ENCODE peak calls at places on chromosomes 2 and 18, in five cellular contexts. One of them, this sample, is unnamed.

GRCh38 chr2:164754157-164755093 is 87.2 kb downstream of the COBLL1 start:
- DNase-seq in CD8-positive, alpha-beta memory T cell: no peak
- DNase-seq in left ventricle myocardium inferior: no peak
- DNase-seq in CD4-positive, CD25-positive, alpha-beta regulatory T cell: no peak
- DNase-seq in mesendoderm: no peak
- DNase-seq in this sample: no peak

GRCh38 chr2:128732976-128733431 is 414.3 kb upstream of the HS6ST1 start:
- DNase-seq in CD8-positive, alpha-beta memory T cell: no peak
- DNase-seq in left ventricle myocardium inferior: no peak
- DNase-seq in CD4-positive, CD25-positive, alpha-beta regulatory T cell: no peak
- DNase-seq in mesendoderm: no peak
- DNase-seq in this sample: no peak

GRCh38 chr2:23497063-23497462 is 112.1 kb downstream of the KLHL29 start:
- DNase-seq in CD8-positive, alpha-beta memory T cell: no peak
- DNase-seq in left ventricle myocardium inferior: no peak
- DNase-seq in CD4-positive, CD25-positive, alpha-beta regulatory T cell: peak; percentile 82
- DNase-seq in mesendoderm: no peak
- DNase-seq in this sample: no peak

GRCh38 chr2:196263181-196263747 is 91.9 kb upstream of the STK17B start:
- DNase-seq in CD8-positive, alpha-beta memory T cell: peak; percentile 67
- DNase-seq in left ventricle myocardium inferior: no peak
- DNase-seq in CD4-positive, CD25-positive, alpha-beta regulatory T cell: peak; percentile 87
- DNase-seq in mesendoderm: no peak
- DNase-seq in this sample: peak; percentile 72

GRCh38 chr2:54107903-54108615 is 7.4 kb upstream of the ACYP2 start:
- DNase-seq in CD8-positive, alpha-beta memory T cell: no peak
- DNase-seq in left ventricle myocardium inferior: no peak
- DNase-seq in CD4-positive, CD25-positive, alpha-beta regulatory T cell: no peak
- DNase-seq in mesendoderm: no peak
- DNase-seq in this sample: no peak

GRCh38 chr2:54176577-54176976 is 61.2 kb downstream of the ACYP2 start:
- DNase-seq in CD8-positive, alpha-beta memory T cell: no peak
- DNase-seq in left ventricle myocardium inferior: peak; percentile 50
- DNase-seq in CD4-positive, CD25-positive, alpha-beta regulatory T cell: peak; percentile 4
- DNase-seq in mesendoderm: peak; percentile 76
- DNase-seq in this sample: no peak

GRCh38 chr2:38747819-38748218 is 3.3 kb downstream of the SRSF7 start:
- DNase-seq in CD8-positive, alpha-beta memory T cell: no peak
- DNase-seq in left ventricle myocardium inferior: no peak
- DNase-seq in CD4-positive, CD25-positive, alpha-beta regulatory T cell: no peak
- DNase-seq in mesendoderm: no peak
- DNase-seq in this sample: no peak

GRCh38 chr2:61759718-61760117 is 94.1 kb downstream of the FAM161A start:
- DNase-seq in CD8-positive, alpha-beta memory T cell: no peak
- DNase-seq in left ventricle myocardium inferior: no peak
- DNase-seq in CD4-positive, CD25-positive, alpha-beta regulatory T cell: no peak
- DNase-seq in mesendoderm: no peak
- DNase-seq in this sample: no peak

GRCh38 chr18:77140439-77141109 is 8.0 kb upstream of the MBP start:
- DNase-seq in CD8-positive, alpha-beta memory T cell: no peak
- DNase-seq in left ventricle myocardium inferior: peak; percentile 53
- DNase-seq in CD4-positive, CD25-positive, alpha-beta regulatory T cell: peak; percentile 88
- DNase-seq in mesendoderm: no peak
- DNase-seq in this sample: peak; percentile 60

GRCh38 chr2:636649-637405 is 40.4 kb downstream of the TMEM18 start:
- DNase-seq in CD8-positive, alpha-beta memory T cell: peak; percentile 47
- DNase-seq in left ventricle myocardium inferior: peak; percentile 67
- DNase-seq in CD4-positive, CD25-positive, alpha-beta regulatory T cell: peak; percentile 36
- DNase-seq in mesendoderm: peak; percentile 79
- DNase-seq in this sample: peak; percentile 54

GRCh38 chr2:88099798-88100488 is 27.9 kb downstream of the FABP1 start:
- DNase-seq in CD8-positive, alpha-beta memory T cell: no peak
- DNase-seq in left ventricle myocardium inferior: no peak
- DNase-seq in CD4-positive, CD25-positive, alpha-beta regulatory T cell: no peak
- DNase-seq in mesendoderm: peak; percentile 98
- DNase-seq in this sample: no peak

GRCh38 chr2:212337036-212337435 is 201.6 kb downstream of the ERBB4 start:
- DNase-seq in CD8-positive, alpha-beta memory T cell: no peak
- DNase-seq in left ventricle myocardium inferior: no peak
- DNase-seq in CD4-positive, CD25-positive, alpha-beta regulatory T cell: no peak
- DNase-seq in mesendoderm: no peak
- DNase-seq in this sample: no peak

GRCh38 chr2:65345626-65346025 is 86.8 kb downstream of the SPRED2 start:
- DNase-seq in CD8-positive, alpha-beta memory T cell: no peak
- DNase-seq in left ventricle myocardium inferior: no peak
- DNase-seq in CD4-positive, CD25-positive, alpha-beta regulatory T cell: no peak
- DNase-seq in mesendoderm: no peak
- DNase-seq in this sample: no peak

GRCh38 chr18:811192-812122 is 585 bp downstream of the YES1 start:
- DNase-seq in CD8-positive, alpha-beta memory T cell: no peak
- DNase-seq in left ventricle myocardium inferior: peak; percentile 42
- DNase-seq in CD4-positive, CD25-positive, alpha-beta regulatory T cell: peak; percentile 33
- DNase-seq in mesendoderm: peak; percentile 71
- DNase-seq in this sample: no peak

GRCh38 chr18:60892855-60893254 is 440.4 kb upstream of the CDH20 start:
- DNase-seq in CD8-positive, alpha-beta memory T cell: no peak
- DNase-seq in left ventricle myocardium inferior: no peak
- DNase-seq in CD4-positive, CD25-positive, alpha-beta regulatory T cell: no peak
- DNase-seq in mesendoderm: no peak
- DNase-seq in this sample: no peak

GRCh38 chr18:74063552-74063951 is 84.1 kb downstream of the FBXO15 start:
- DNase-seq in CD8-positive, alpha-beta memory T cell: no peak
- DNase-seq in left ventricle myocardium inferior: no peak
- DNase-seq in CD4-positive, CD25-positive, alpha-beta regulatory T cell: peak; percentile 72
- DNase-seq in mesendoderm: no peak
- DNase-seq in this sample: no peak

GRCh38 chr2:128305555-128306080 is 13.1 kb downstream of the HS6ST1 start:
- DNase-seq in CD8-positive, alpha-beta memory T cell: no peak
- DNase-seq in left ventricle myocardium inferior: peak; percentile 9
- DNase-seq in CD4-positive, CD25-positive, alpha-beta regulatory T cell: no peak
- DNase-seq in mesendoderm: no peak
- DNase-seq in this sample: no peak

GRCh38 chr2:204255469-204255868 is 289.8 kb upstream of the PARD3B start:
- DNase-seq in CD8-positive, alpha-beta memory T cell: no peak
- DNase-seq in left ventricle myocardium inferior: no peak
- DNase-seq in CD4-positive, CD25-positive, alpha-beta regulatory T cell: no peak
- DNase-seq in mesendoderm: no peak
- DNase-seq in this sample: no peak

GRCh38 chr2:189492451-189492850 is 51.2 kb downstream of the WDR75 start:
- DNase-seq in CD8-positive, alpha-beta memory T cell: no peak
- DNase-seq in left ventricle myocardium inferior: no peak
- DNase-seq in CD4-positive, CD25-positive, alpha-beta regulatory T cell: no peak
- DNase-seq in mesendoderm: no peak
- DNase-seq in this sample: no peak

GRCh38 chr2:69933254-69933828 is 18.4 kb downstream of the MXD1 start:
- DNase-seq in CD8-positive, alpha-beta memory T cell: no peak
- DNase-seq in left ventricle myocardium inferior: no peak
- DNase-seq in CD4-positive, CD25-positive, alpha-beta regulatory T cell: no peak
- DNase-seq in mesendoderm: no peak
- DNase-seq in this sample: no peak

DNA sequence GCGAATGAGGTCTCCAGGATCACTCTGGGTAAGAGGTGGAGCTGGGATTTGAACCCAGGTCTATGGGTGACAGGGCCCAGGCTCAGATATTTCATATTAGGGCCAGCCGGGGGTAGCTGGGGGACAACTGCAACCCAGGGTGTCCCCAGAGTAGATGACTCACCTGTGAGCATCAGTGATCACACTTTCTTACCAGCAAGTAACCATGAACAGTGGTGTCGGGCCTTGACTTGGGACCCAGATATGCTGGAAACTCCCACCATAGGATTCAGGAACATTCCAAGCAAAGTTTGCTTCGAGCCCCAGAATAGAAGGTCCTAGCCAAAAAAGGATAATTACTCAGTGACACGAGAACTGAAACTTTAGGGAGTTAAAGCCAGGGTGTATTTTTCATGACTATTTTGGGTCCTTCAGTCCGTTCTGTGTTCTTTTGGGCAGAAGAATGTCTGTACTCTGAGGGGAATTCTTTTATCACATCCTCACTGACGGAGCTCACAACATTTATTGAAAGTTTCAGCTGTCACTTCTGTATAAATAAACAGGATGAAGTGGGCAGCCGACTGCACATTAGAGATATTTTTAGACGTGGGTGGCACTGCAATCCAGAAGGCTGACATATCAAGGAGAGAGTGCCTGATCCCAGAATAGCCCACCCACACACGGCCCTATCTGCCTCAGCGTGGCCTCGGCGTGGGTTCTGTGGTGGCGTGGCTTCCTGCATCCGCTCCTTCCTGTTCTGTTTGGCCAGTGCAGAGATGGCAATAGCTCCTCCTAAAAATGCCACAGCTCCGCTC is 45.6 kb downstream of the RAMP1 start:
- DNase-seq in CD8-positive, alpha-beta memory T cell: no peak
- DNase-seq in left ventricle myocardium inferior: peak; percentile 67
- DNase-seq in CD4-positive, CD25-positive, alpha-beta regulatory T cell: peak; percentile 33
- DNase-seq in mesendoderm: no peak
- DNase-seq in this sample: no peak
- H3K27ac ChIP-seq in CD8-positive, alpha-beta memory T cell: no peak overlapping the region
- H3K27ac ChIP-seq in left ventricle myocardium inferior: peak overlapping the region; percentile 96
- H3K27ac ChIP-seq in CD4-positive, CD25-positive, alpha-beta regulatory T cell: no peak overlapping the region
- H3K27ac ChIP-seq in mesendoderm: no peak overlapping the region
- H3K27ac ChIP-seq in this sample: no peak overlapping the region

GRCh38 chr2:20488782-20489181 is 41.9 kb downstream of the RHOB start:
- DNase-seq in CD8-positive, alpha-beta memory T cell: no peak
- DNase-seq in left ventricle myocardium inferior: no peak
- DNase-seq in CD4-positive, CD25-positive, alpha-beta regulatory T cell: no peak
- DNase-seq in mesendoderm: no peak
- DNase-seq in this sample: no peak
- H3K4me1 ChIP-seq in CD8-positive, alpha-beta memory T cell: no peaks in the 10 kb centered on the region
- H3K4me1 ChIP-seq in left ventricle myocardium inferior: peaks cover 22% of the 10 kb centered on the region
- H3K4me1 ChIP-seq in CD4-positive, CD25-positive, alpha-beta regulatory T cell: no peaks in the 10 kb centered on the region
- H3K4me1 ChIP-seq in mesendoderm: peaks cover 11% of the 10 kb centered on the region
- H3K4me1 ChIP-seq in this sample: no peaks in the 10 kb centered on the region

GRCh38 chr18:59852548-59852947 is 47.2 kb upstream of the PMAIP1 start:
- DNase-seq in CD8-positive, alpha-beta memory T cell: no peak
- DNase-seq in left ventricle myocardium inferior: no peak
- DNase-seq in CD4-positive, CD25-positive, alpha-beta regulatory T cell: no peak
- DNase-seq in mesendoderm: no peak
- DNase-seq in this sample: no peak
- H3K27ac ChIP-seq in CD8-positive, alpha-beta memory T cell: no peak overlapping the region
- H3K27ac ChIP-seq in left ventricle myocardium inferior: no peak overlapping the region
- H3K27ac ChIP-seq in CD4-positive, CD25-positive, alpha-beta regulatory T cell: no peak overlapping the region
- H3K27ac ChIP-seq in mesendoderm: no peak overlapping the region
- H3K27ac ChIP-seq in this sample: no peak overlapping the region

GRCh38 chr2:9547272-9547991 is 8.2 kb downstream of the ADAM17 start:
- DNase-seq in CD8-positive, alpha-beta memory T cell: no peak
- DNase-seq in left ventricle myocardium inferior: no peak
- DNase-seq in CD4-positive, CD25-positive, alpha-beta regulatory T cell: no peak
- DNase-seq in mesendoderm: peak; percentile 40
- DNase-seq in this sample: no peak

GRCh38 chr2:9545502-9545901 is 10.1 kb downstream of the ADAM17 start:
- DNase-seq in CD8-positive, alpha-beta memory T cell: no peak
- DNase-seq in left ventricle myocardium inferior: no peak
- DNase-seq in CD4-positive, CD25-positive, alpha-beta regulatory T cell: no peak
- DNase-seq in mesendoderm: no peak
- DNase-seq in this sample: no peak

GRCh38 chr2:9548506-9548905 is 7.1 kb downstream of the ADAM17 start:
- DNase-seq in CD8-positive, alpha-beta memory T cell: no peak
- DNase-seq in left ventricle myocardium inferior: no peak
- DNase-seq in CD4-positive, CD25-positive, alpha-beta regulatory T cell: peak; percentile 49
- DNase-seq in mesendoderm: no peak
- DNase-seq in this sample: no peak

GRCh38 chr2:9552491-9553178 is 3.0 kb downstream of the ADAM17 start:
- DNase-seq in CD8-positive, alpha-beta memory T cell: no peak
- DNase-seq in left ventricle myocardium inferior: no peak
- DNase-seq in CD4-positive, CD25-positive, alpha-beta regulatory T cell: peak; percentile 53
- DNase-seq in mesendoderm: no peak
- DNase-seq in this sample: peak; percentile 6

GRCh38 chr2:9549420-9549819 is 6.2 kb downstream of the ADAM17 start:
- DNase-seq in CD8-positive, alpha-beta memory T cell: no peak
- DNase-seq in left ventricle myocardium inferior: no peak
- DNase-seq in CD4-positive, CD25-positive, alpha-beta regulatory T cell: no peak
- DNase-seq in mesendoderm: no peak
- DNase-seq in this sample: no peak
- H3K4me1 ChIP-seq in CD8-positive, alpha-beta memory T cell: peaks cover 66% of the 10 kb centered on the region
- H3K4me1 ChIP-seq in left ventricle myocardium inferior: peaks cover 100% of the 10 kb centered on the region
- H3K4me1 ChIP-seq in CD4-positive, CD25-positive, alpha-beta regulatory T cell: peaks cover 63% of the 10 kb centered on the region
- H3K4me1 ChIP-seq in mesendoderm: no peaks in the 10 kb centered on the region
- H3K4me1 ChIP-seq in this sample: peaks cover 93% of the 10 kb centered on the region

GRCh38 chr2:73893764-73894474 is 1.1 kb downstream of the ACTG2 start:
- DNase-seq in CD8-positive, alpha-beta memory T cell: no peak
- DNase-seq in left ventricle myocardium inferior: no peak
- DNase-seq in CD4-positive, CD25-positive, alpha-beta regulatory T cell: peak; percentile 30
- DNase-seq in mesendoderm: no peak
- DNase-seq in this sample: no peak
- H3K27ac ChIP-seq in CD8-positive, alpha-beta memory T cell: no peak overlapping the region
- H3K27ac ChIP-seq in left ventricle myocardium inferior: no peak overlapping the region
- H3K27ac ChIP-seq in CD4-positive, CD25-positive, alpha-beta regulatory T cell: no peak overlapping the region
- H3K27ac ChIP-seq in mesendoderm: no peak overlapping the region
- H3K27ac ChIP-seq in this sample: no peak overlapping the region

GRCh38 chr2:34601561-34601960 is 1002.5 kb upstream of the FAM98A start:
- DNase-seq in CD8-positive, alpha-beta memory T cell: no peak
- DNase-seq in left ventricle myocardium inferior: no peak
- DNase-seq in CD4-positive, CD25-positive, alpha-beta regulatory T cell: no peak
- DNase-seq in mesendoderm: no peak
- DNase-seq in this sample: no peak

DNA sequence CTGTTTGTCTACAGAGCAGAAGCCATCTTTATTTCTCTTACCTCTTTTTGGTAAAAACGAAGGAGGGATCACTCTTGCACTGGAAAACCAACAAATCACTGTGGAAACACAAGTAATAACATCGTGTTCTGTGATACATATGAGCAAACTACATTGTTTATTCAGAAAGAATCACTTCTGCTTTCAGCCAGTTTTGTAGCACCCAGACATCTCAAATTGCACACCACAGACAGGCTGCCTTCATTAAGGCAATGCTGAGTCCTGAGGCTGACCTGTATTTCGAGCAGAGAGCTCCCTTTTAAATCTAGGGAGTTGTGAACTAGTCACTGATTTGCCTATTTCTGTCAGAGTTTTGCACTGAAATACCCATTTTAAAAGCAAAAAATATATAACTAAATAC is 1003.2 kb upstream of the FAM98A start:
- DNase-seq in CD8-positive, alpha-beta memory T cell: no peak
- DNase-seq in left ventricle myocardium inferior: no peak
- DNase-seq in CD4-positive, CD25-positive, alpha-beta regulatory T cell: no peak
- DNase-seq in mesendoderm: no peak
- DNase-seq in this sample: no peak
- H3K4me1 ChIP-seq in CD8-positive, alpha-beta memory T cell: no peaks in the 10 kb centered on the region
- H3K4me1 ChIP-seq in left ventricle myocardium inferior: no peaks in the 10 kb centered on the region
- H3K4me1 ChIP-seq in CD4-positive, CD25-positive, alpha-beta regulatory T cell: no peaks in the 10 kb centered on the region
- H3K4me1 ChIP-seq in mesendoderm: no peaks in the 10 kb centered on the region
- H3K4me1 ChIP-seq in this sample: no peaks in the 10 kb centered on the region

DNA sequence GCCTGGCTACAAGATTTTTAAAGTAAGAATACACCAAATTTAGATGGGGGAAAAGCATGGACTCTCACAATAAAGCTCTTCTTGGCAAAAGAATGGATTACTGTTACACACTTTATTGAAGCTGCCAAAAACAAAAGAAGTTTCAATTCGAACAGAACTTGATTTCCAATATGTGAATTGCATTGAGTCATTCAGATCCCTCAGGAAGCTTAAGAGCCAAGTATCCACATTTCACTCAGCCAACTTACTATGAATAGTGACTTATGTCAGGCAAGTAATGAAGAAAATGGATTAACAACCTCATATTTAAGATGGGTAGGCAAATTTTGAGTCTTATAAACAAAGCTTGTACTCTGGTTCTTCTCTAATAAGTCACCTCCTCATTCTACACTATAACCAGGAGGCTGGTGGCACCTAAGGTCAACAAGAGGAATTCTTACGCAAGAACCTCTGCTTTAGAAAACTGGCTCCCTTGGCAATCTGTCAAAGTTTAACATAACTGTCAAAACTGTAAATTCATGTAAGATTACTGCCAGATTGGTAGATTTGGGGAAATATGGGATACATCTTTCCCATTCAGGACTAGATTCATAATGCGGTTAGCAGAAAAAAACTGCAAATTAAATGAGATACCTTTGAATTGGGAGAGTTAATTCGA is 6.0 kb downstream of the HADHA start:
- DNase-seq in CD8-positive, alpha-beta memory T cell: no peak
- DNase-seq in left ventricle myocardium inferior: no peak
- DNase-seq in CD4-positive, CD25-positive, alpha-beta regulatory T cell: no peak
- DNase-seq in mesendoderm: no peak
- DNase-seq in this sample: no peak
- H3K27ac ChIP-seq in CD8-positive, alpha-beta memory T cell: no peak overlapping the region
- H3K27ac ChIP-seq in left ventricle myocardium inferior: peak overlapping the region; percentile 99
- H3K27ac ChIP-seq in CD4-positive, CD25-positive, alpha-beta regulatory T cell: no peak overlapping the region
- H3K27ac ChIP-seq in mesendoderm: no peak overlapping the region
- H3K27ac ChIP-seq in this sample: no peak overlapping the region

This sample was measured in CD4-positive, alpha-beta memory T cell.